ENCODE peak calls at places on chromosome 2, in eight cellular contexts. V is fibroblast of the aortic adventitia, U is cardiac muscle cell, Y is epithelial cell of esophagus, L is astrocyte of the cerebellum, M is AG04450, X is RWPE1, K is AG09309. Z is an unnamed sample.
A peak's percentile ranks its signal among the peaks of the same experiment; 100 is the strongest.

GRCh38 chr2:201070966-201071304 is 536 bp downstream of the HYCC2 start:
- DNase-seq in V (peak; percentile 16), U (peak; percentile 12), Y (peak; percentile 35), L (no peak), M (no peak), X (peak; percentile 42), K (no peak), Z (no peak)

GRCh38 chr2:234191819-234192407 is 141.4 kb downstream of the SPP2 start:
- DNase-seq in V (peak; percentile 33), U (peak; percentile 55), Y (peak; percentile 75), L (no peak), M (no peak), X (peak; percentile 19), K (no peak), Z (no peak)

GRCh38 chr2:11553661-11554429 is 20.0 kb downstream of the GREB1 start:
- DNase-seq in V (no peak), U (peak; percentile 54), Y (no peak), L (peak; percentile 37), M (no peak), X (no peak), K (no peak), Z (no peak)

GRCh38 chr2:17520761-17521160 is 2.5 kb upstream of the RAD51AP2 start:
- DNase-seq in V (no peak), U (no peak), Y (no peak), L (no peak), M (no peak), X (no peak), K (no peak), Z (no peak)

GRCh38 chr2:10538224-10538894 is 90.2 kb upstream of the ODC1 start:
- DNase-seq in V (no peak), U (peak; percentile 25), Y (peak; percentile 96), L (peak; percentile 12), M (no peak), X (peak; percentile 92), K (no peak), Z (no peak)

GRCh38 chr2:190881480-190882326 is 1.1 kb downstream of the GLS start:
- DNase-seq in V (peak; percentile 68), U (peak; percentile 66), Y (peak; percentile 86), L (no peak), M (no peak), X (peak; percentile 69), K (no peak), Z (peak; percentile 74)

GRCh38 chr2:182320106-182320505 is 106.7 kb downstream of the PDE1A start:
- DNase-seq in V (no peak), U (no peak), Y (no peak), L (no peak), M (no peak), X (no peak), K (no peak), Z (no peak)

GRCh38 chr2:18047896-18048657 is 169.6 kb downstream of the KCNS3 start:
- DNase-seq in V (peak; percentile 65), U (peak; percentile 55), Y (peak; percentile 96), L (no peak), M (no peak), X (peak; percentile 89), K (peak; percentile 66), Z (no peak)

GRCh38 chr2:2743164-2743571 is 412.1 kb upstream of the MYT1L start:
- DNase-seq in V (peak; percentile 2), U (peak; percentile 19), Y (peak; percentile 91), L (peak; percentile 23), M (no peak), X (peak; percentile 67), K (no peak), Z (no peak)

GRCh38 chr2:150023044-150023443 is 435.5 kb upstream of the MMADHC start:
- DNase-seq in V (no peak), U (no peak), Y (no peak), L (no peak), M (no peak), X (no peak), K (no peak), Z (no peak)

GRCh38 chr2:12173271-12173942 is 427.0 kb downstream of the LPIN1 start:
- DNase-seq in V (peak; percentile 22), U (peak; percentile 26), Y (peak; percentile 27), L (no peak), M (no peak), X (no peak), K (no peak), Z (no peak)

GRCh38 chr2:207215300-207215699 is 49.6 kb upstream of the KLF7 start:
- DNase-seq in V (no peak), U (no peak), Y (no peak), L (no peak), M (no peak), X (no peak), K (no peak), Z (no peak)

GRCh38 chr2:29782531-29782930 is 138.9 kb downstream of the ALK start:
- DNase-seq in V (no peak), U (no peak), Y (no peak), L (no peak), M (no peak), X (no peak), K (no peak), Z (no peak)

GRCh38 chr2:215002500-215002899 is 135.9 kb downstream of the ABCA12 start:
- DNase-seq in V (peak; percentile 53), U (peak; percentile 73), Y (peak; percentile 59), L (peak; percentile 26), M (peak; percentile 6), X (peak; percentile 11), K (peak; percentile 7), Z (no peak)
- TF ChIP-seq CTCF in V (peak; percentile 50), U (peak; percentile 55), Y (peak; percentile 62), L (peak; percentile 61), M (peak; percentile 65), X (peak; percentile 41), K (peak; percentile 59), Z (peak; percentile 81)

DNA sequence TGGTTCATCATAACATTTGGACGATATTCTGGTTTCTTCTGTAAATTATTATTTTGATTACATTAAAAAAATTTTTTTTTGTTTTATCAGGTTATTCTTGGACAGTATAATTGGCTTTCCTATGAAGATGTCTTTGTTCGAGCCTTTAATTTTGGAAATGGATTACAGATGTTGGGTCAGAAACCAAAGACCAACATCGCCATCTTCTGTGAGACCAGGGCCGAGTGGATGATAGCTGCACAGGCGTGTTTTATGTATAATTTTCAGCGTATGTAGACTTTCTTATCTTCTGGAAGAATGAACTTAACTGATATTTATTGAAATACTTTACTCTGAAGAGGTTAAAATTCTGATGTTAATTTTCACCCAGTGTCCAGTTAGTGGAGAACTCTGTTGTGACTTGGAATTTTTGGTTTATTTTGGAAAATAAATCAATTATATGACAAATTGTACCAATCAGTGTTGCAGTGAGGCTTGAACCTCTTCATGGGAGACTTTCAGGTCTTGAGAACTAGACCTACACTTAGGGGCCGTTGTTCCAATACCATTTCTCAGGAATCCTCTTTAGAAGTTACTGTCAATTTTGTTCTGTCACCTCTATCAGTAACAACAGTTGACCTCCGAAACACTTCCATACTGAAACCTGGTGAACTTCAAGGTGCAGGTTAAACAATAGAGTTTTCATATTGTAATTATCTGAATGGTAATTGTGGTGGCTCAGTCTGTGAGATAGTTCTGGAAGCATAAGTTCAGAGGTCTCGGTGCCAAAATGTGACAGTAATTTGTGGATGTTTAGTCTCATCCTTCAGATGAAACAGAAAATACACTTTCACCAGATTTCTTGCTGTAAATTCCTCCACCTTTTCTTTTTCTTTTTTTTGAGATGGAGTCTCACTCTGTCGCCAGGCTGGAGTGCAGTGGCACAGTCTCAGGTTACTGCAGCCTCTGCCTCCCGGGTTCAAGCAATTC is 55.7 kb downstream of the ACSL3 start:
- DNase-seq in V (peak; percentile 43), U (no peak), Y (no peak), L (no peak), M (no peak), X (no peak), K (no peak), Z (no peak)
- TF ChIP-seq CTCF in V (peak; percentile 26), U (peak; percentile 3), Y (no peak), L (no peak), M (peak; percentile 9), X (no peak), K (no peak), Z (peak; percentile 38)

DNA sequence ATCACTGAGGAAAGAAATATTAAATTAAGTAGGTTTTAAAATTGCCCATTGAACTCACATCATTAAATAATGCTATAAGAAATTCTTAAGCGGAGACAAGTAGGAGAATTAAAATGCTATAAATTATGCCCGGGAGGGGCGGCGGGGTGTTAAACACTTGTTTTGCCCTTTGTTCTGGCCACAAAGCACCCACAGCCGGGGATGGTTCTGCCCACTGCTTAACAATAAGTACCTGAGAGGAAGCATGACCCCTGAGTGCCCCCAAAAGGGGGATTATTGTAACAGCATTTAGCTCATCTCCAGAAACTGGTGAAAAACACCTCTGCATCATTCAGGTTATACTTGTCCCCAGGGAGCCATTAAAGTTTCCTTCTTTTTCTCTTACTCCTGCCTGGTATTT is 332.7 kb upstream of the POU3F3 start:
- DNase-seq in V (no peak), U (no peak), Y (no peak), L (no peak), M (no peak), X (no peak), K (no peak), Z (no peak)
- TF ChIP-seq CTCF in V (no peak), U (no peak), Y (no peak), L (no peak), M (no peak), X (no peak), K (no peak), Z (no peak)

GRCh38 chr2:203544402-203544801 is 9.3 kb upstream of the RAPH1 start:
- DNase-seq in V (no peak), U (no peak), Y (no peak), L (no peak), M (no peak), X (no peak), K (no peak), Z (no peak)
- TF ChIP-seq CTCF in V (no peak), U (no peak), Y (no peak), L (no peak), M (no peak), X (no peak), K (no peak), Z (no peak)

GRCh38 chr2:241609859-241610793 is 26.8 kb downstream of the THAP4 start:
- DNase-seq in V (peak; percentile 69), U (peak; percentile 93), Y (peak; percentile 91), L (peak; percentile 49), M (peak; percentile 32), X (peak; percentile 80), K (peak; percentile 11), Z (peak; percentile 91)
- TF ChIP-seq CTCF in V (peak; percentile 55), U (peak; percentile 60), Y (peak; percentile 12), L (peak; percentile 49), M (peak; percentile 47), X (peak; percentile 77), K (peak; percentile 49), Z (peak; percentile 77)

DNA sequence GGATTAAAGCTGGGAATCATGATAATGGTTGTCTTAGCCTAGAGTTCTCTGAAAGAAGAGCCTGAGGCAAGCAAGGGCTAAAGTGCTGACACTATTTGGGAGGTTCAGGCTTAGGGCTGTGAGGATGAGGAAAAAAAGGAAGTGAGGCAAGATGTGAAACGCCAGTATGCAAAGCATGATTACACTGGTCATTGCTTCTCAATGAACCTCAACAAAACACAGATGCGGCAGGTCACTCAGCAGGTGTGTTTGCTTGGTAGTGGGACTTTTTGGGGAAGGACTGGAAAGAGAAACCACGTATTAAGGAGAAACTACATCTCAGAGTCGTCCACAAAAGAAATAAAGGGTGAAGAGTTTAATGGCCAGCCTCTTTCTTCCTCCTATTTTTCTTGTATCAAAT is 217.3 kb downstream of the SLC4A3 start:
- DNase-seq in V (no peak), U (no peak), Y (no peak), L (no peak), M (no peak), X (no peak), K (no peak), Z (no peak)
- TF ChIP-seq CTCF in V (no peak), U (no peak), Y (no peak), L (no peak), M (no peak), X (no peak), K (no peak), Z (no peak)

Z was measured in type B pancreatic cell.